ENCODE peak calls at places on chromosomes 6 and 20, in nine cellular contexts. R is Panc1, H is ovary, I is pancreas, M is left ventricle myocardium inferior, D is neural progenitor cell, V is heart left ventricle, A is GM23248, J is cardiac muscle cell. C is an unnamed sample.

GRCh38 chr6:15682965-15683822 is 20.4 kb upstream of the DTNBP1 start:
- DNase-seq in R (no peak), H (no peak), I (no peak), M (no peak), D (no peak), V (no peak), A (no peak), J (no peak), C (no peak)

GRCh38 chr20:14580426-14581074 is 243.1 kb upstream of the FLRT3 start:
- DNase-seq in R (no peak), H (no peak), I (no peak), M (no peak), D (no peak), V (no peak), A (no peak), J (no peak), C (no peak)

GRCh38 chr6:169931223-169931760 is 179.9 kb downstream of the ERMARD start:
- DNase-seq in R (no peak), H (no peak), I (no peak), M (no peak), D (no peak), V (no peak), A (no peak), J (no peak), C (no peak)

GRCh38 chr20:42401598-42401997 is 783.4 kb upstream of the CHD6 start:
- DNase-seq in R (no peak), H (no peak), I (no peak), M (no peak), D (no peak), V (no peak), A (no peak), J (no peak), C (no peak)

GRCh38 chr6:56528412-56528841 is 114.3 kb downstream of the DST start:
- DNase-seq in R (peak; percentile 89), H (no peak), I (no peak), M (no peak), D (no peak), V (no peak), A (peak; percentile 98), J (peak; percentile 48), C (no peak)

GRCh38 chr6:121399971-121400370 is 35.5 kb upstream of the GJA1 start:
- DNase-seq in R (no peak), H (no peak), I (no peak), M (no peak), D (no peak), V (no peak), A (no peak), J (no peak), C (no peak)

GRCh38 chr6:96923871-96924493 is 546 bp upstream of the KLHL32 start:
- DNase-seq in R (no peak), H (no peak), I (no peak), M (no peak), D (peak; percentile 89), V (no peak), A (peak; percentile 3), J (peak; percentile 5), C (no peak)

GRCh38 chr6:105482227-105482839 is 79.5 kb upstream of the PREP start:
- DNase-seq in R (no peak), H (peak; percentile 32), I (no peak), M (peak; percentile 68), D (no peak), V (peak; percentile 71), A (no peak), J (peak; percentile 77), C (peak; percentile 40)

GRCh38 chr6:161116554-161117328 is 125.2 kb downstream of the MAP3K4 start:
- DNase-seq in R (no peak), H (no peak), I (no peak), M (no peak), D (no peak), V (no peak), A (no peak), J (no peak), C (peak; percentile 39)

GRCh38 chr6:161117329-161117707 is 125.7 kb downstream of the MAP3K4 start:
- DNase-seq in R (no peak), H (no peak), I (no peak), M (no peak), D (no peak), V (no peak), A (no peak), J (no peak), C (no peak)

GRCh38 chr6:161115468-161115867 is 123.9 kb downstream of the MAP3K4 start:
- DNase-seq in R (no peak), H (no peak), I (no peak), M (no peak), D (no peak), V (no peak), A (no peak), J (no peak), C (no peak)

DNA sequence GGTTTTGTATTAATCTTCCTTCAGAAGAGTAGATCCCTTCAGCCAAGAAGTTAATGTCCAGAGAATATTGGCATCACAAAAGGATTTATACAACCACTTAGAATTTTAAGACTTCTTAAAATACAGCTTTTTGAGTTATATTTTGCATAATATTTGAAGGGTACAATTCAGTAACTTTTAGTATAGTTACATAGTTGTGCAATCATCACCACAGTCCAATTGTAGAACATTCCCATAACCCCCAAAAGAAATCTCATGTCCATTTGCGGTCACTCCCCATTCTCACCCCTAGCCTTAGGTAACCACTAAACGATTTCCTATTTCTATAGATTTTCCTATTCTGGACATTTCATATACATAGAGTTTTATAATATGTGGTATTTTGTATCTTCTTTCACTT is 126.4 kb downstream of the MAP3K4 start:
- DNase-seq in R (no peak), H (no peak), I (no peak), M (no peak), D (no peak), V (no peak), A (no peak), J (no peak), C (no peak)
- H3K36me3 ChIP-seq in R (peaks cover 12% of the 10 kb centered on the region), H (no peaks in the 10 kb centered on the region), I (no peaks in the 10 kb centered on the region), M (peaks cover 95% of the 10 kb centered on the region), D (peaks cover 39% of the 10 kb centered on the region), V (peaks cover 58% of the 10 kb centered on the region), A (peaks cover 47% of the 10 kb centered on the region), J (peaks cover 26% of the 10 kb centered on the region), C (peaks cover 10% of the 10 kb centered on the region)

GRCh38 chr6:31666337-31666960 is 569 bp downstream of the CSNK2B start:
- DNase-seq in R (no peak), H (no peak), I (no peak), M (no peak), D (no peak), V (no peak), A (peak; percentile 65), J (no peak), C (no peak)
- H3K36me3 ChIP-seq in R (peaks cover 36% of the 10 kb centered on the region), H (no peaks in the 10 kb centered on the region), I (peaks cover 4% of the 10 kb centered on the region), M (peaks cover 61% of the 10 kb centered on the region), D (no peaks in the 10 kb centered on the region), V (peaks cover 72% of the 10 kb centered on the region), A (peaks cover 21% of the 10 kb centered on the region), J (peaks cover 45% of the 10 kb centered on the region), C (peaks cover 42% of the 10 kb centered on the region)

GRCh38 chr6:31968791-31969711 is 2.9 kb downstream of the DXO start:
- DNase-seq in R (no peak), H (no peak), I (no peak), M (no peak), D (no peak), V (no peak), A (no peak), J (no peak), C (no peak)

GRCh38 chr6:31966506-31966905 is 5.4 kb downstream of the DXO start:
- DNase-seq in R (no peak), H (no peak), I (no peak), M (no peak), D (no peak), V (no peak), A (no peak), J (no peak), C (no peak)

GRCh38 chr6:31966997-31967925 is 4.7 kb downstream of the DXO start:
- DNase-seq in R (no peak), H (no peak), I (no peak), M (no peak), D (no peak), V (no peak), A (no peak), J (no peak), C (no peak)

GRCh38 chr6:31968326-31968725 is 3.6 kb downstream of the DXO start:
- DNase-seq in R (no peak), H (no peak), I (no peak), M (no peak), D (no peak), V (no peak), A (no peak), J (no peak), C (no peak)

DNA sequence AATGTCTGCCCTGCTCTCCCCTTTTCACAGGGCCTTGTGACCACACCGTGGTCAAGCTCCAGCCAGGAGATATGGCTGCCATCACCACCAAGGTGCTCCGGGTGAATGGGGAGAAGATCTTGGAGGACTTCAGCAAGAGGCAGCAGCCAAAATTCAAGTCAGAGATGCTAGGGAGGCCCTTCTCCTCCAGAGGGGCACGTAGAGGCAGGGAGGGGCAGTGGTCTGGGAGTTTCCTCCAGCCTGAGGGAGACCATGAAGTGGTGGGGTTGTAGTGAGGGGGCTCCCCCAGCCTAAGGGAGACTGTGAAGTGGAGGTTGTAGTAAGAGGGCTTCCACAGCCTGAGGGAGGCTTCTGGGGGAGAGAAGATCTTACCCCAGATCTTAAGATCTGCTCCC is 4.0 kb downstream of the DXO start:
- DNase-seq in R (no peak), H (no peak), I (no peak), M (no peak), D (no peak), V (no peak), A (no peak), J (no peak), C (no peak)
- H3K36me3 ChIP-seq in R (peaks cover 11% of the 10 kb centered on the region), H (peaks cover 2% of the 10 kb centered on the region), I (no peaks in the 10 kb centered on the region), M (peaks cover 75% of the 10 kb centered on the region), D (no peaks in the 10 kb centered on the region), V (peaks cover 72% of the 10 kb centered on the region), A (peaks cover 22% of the 10 kb centered on the region), J (peaks cover 20% of the 10 kb centered on the region), C (peaks cover 50% of the 10 kb centered on the region)

GRCh38 chr20:10449270-10449669 is 14.2 kb downstream of the SLX4IP start:
- DNase-seq in R (no peak), H (no peak), I (no peak), M (no peak), D (no peak), V (no peak), A (no peak), J (no peak), C (no peak)

GRCh38 chr20:10445758-10446157 is 10.7 kb downstream of the SLX4IP start:
- DNase-seq in R (no peak), H (no peak), I (no peak), M (no peak), D (no peak), V (no peak), A (no peak), J (no peak), C (no peak)

GRCh38 chr20:10447028-10447427 is 11.9 kb downstream of the SLX4IP start:
- DNase-seq in R (peak; percentile 67), H (no peak), I (no peak), M (no peak), D (no peak), V (no peak), A (peak; percentile 70), J (peak; percentile 77), C (no peak)

GRCh38 chr20:10443936-10444335 is 8.8 kb downstream of the SLX4IP start:
- DNase-seq in R (no peak), H (no peak), I (no peak), M (no peak), D (no peak), V (no peak), A (no peak), J (no peak), C (no peak)

DNA sequence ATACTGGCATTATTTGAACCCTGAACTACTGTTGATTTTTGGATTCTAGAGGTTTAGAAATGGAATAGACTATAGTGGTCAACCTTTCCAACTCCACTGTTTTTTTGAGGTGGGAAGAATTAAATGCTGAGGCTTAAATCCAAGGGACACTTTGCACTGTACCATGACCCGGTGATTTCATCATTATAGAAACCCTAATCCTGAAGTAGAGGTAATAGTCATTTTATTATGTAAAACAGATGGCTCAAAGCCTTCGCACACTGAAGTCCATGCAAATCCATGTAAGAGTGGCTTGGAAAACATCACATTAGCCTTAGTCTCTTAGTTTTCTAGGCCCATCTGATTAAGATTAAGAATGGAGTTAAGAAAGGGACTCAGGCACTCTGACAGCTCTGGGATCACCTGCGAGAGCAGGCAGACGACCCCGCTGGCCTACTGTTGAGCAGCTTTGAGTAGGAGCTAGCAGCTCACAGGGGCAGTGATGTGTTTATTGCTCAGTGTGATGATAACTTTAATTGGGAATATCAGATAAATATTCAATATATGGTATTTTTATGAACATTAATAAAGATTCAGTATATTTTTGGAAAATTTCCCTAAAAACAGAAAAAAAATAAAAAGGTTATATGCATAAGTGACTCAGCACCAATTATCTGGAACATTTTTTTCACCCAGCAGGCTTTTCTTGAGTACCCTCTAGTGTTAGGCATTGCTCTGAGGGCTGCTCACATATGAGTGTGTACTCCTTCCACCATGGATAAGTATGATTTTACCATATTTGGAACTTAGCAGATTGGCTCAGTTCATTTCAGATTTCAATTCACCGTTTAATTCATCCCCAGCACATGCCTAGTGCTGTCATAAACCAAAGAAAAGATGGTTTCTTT is 13.4 kb downstream of the SLX4IP start:
- DNase-seq in R (no peak), H (no peak), I (no peak), M (no peak), D (peak; percentile 35), V (no peak), A (peak; percentile 44), J (peak; percentile 37), C (no peak)
- H3K36me3 ChIP-seq in R (no peaks in the 10 kb centered on the region), H (no peaks in the 10 kb centered on the region), I (no peaks in the 10 kb centered on the region), M (no peaks in the 10 kb centered on the region), D (no peaks in the 10 kb centered on the region), V (no peaks in the 10 kb centered on the region), A (no peaks in the 10 kb centered on the region), J (no peaks in the 10 kb centered on the region), C (no peaks in the 10 kb centered on the region)

C was measured in thyroid gland.